ENCODE peak calls at places on chromosomes 1 and 21, in four cellular contexts. One of them, this sample, is unnamed.

GRCh38 chr1:161242313-161242712 is 4.3 kb upstream of the NR1I3 start:
- DNase-seq in HepG2: no peak
- DNase-seq in K562: no peak
- DNase-seq in GM12878: no peak
- DNase-seq in this sample: no peak

GRCh38 chr1:225449774-225450173 is 21.9 kb upstream of the LBR start:
- DNase-seq in HepG2: no peak
- DNase-seq in K562: no peak
- DNase-seq in GM12878: no peak
- DNase-seq in this sample: no peak

GRCh38 chr21:42781981-42782722 is 97.2 kb downstream of the WDR4 start:
- DNase-seq in HepG2: no peak
- DNase-seq in K562: no peak
- DNase-seq in GM12878: no peak
- DNase-seq in this sample: no peak

GRCh38 chr21:26756491-26757159 is 88.6 kb downstream of the ADAMTS1 start:
- DNase-seq in HepG2: no peak
- DNase-seq in K562: no peak
- DNase-seq in GM12878: no peak
- DNase-seq in this sample: no peak

GRCh38 chr1:1775364-1776226 is 2.7 kb downstream of the NADK start:
- DNase-seq in HepG2: no peak
- DNase-seq in K562: no peak
- DNase-seq in GM12878: no peak
- DNase-seq in this sample: no peak

GRCh38 chr1:23531695-23532094 is 662 bp upstream of the E2F2 start:
- DNase-seq in HepG2: no peak
- DNase-seq in K562: no peak
- DNase-seq in GM12878: no peak
- DNase-seq in this sample: no peak

GRCh38 chr1:65141394-65141793 is 6.6 kb upstream of the AK4 start:
- DNase-seq in HepG2: no peak
- DNase-seq in K562: no peak
- DNase-seq in GM12878: no peak
- DNase-seq in this sample: no peak

GRCh38 chr1:58768971-58769808 is 14.7 kb downstream of the JUN start:
- DNase-seq in HepG2: peak
- DNase-seq in K562: peak
- DNase-seq in GM12878: no peak
- DNase-seq in this sample: peak

GRCh38 chr1:183227382-183227781 is 41.3 kb downstream of the LAMC2 start:
- DNase-seq in HepG2: no peak
- DNase-seq in K562: no peak
- DNase-seq in GM12878: no peak
- DNase-seq in this sample: no peak

GRCh38 chr1:66353207-66353606 is 180.7 kb upstream of the SGIP1 start:
- DNase-seq in HepG2: no peak
- DNase-seq in K562: no peak
- DNase-seq in GM12878: no peak
- DNase-seq in this sample: no peak

GRCh38 chr1:184509105-184509504 is 122.3 kb downstream of the C1orf21 start:
- DNase-seq in HepG2: no peak
- DNase-seq in K562: no peak
- DNase-seq in GM12878: no peak
- DNase-seq in this sample: no peak

GRCh38 chr1:172185206-172185605 is 235.3 kb upstream of the C1orf105 start:
- DNase-seq in HepG2: no peak
- DNase-seq in K562: no peak
- DNase-seq in GM12878: peak
- DNase-seq in this sample: no peak

GRCh38 chr1:18234790-18235242 is 127.2 kb downstream of the IGSF21 start:
- DNase-seq in HepG2: peak
- DNase-seq in K562: peak
- DNase-seq in GM12878: no peak
- DNase-seq in this sample: peak

GRCh38 chr1:170063109-170063826 is 11.2 kb downstream of the KIFAP3 start:
- DNase-seq in HepG2: peak
- DNase-seq in K562: peak
- DNase-seq in GM12878: no peak
- DNase-seq in this sample: no peak

GRCh38 chr1:77415585-77415984 is 133.8 kb downstream of the AK5 start:
- DNase-seq in HepG2: no peak
- DNase-seq in K562: no peak
- DNase-seq in GM12878: no peak
- DNase-seq in this sample: no peak

GRCh38 chr1:18883636-18884418 is 18.5 kb downstream of the ALDH4A1 start:
- DNase-seq in HepG2: peak
- DNase-seq in K562: peak
- DNase-seq in GM12878: no peak
- DNase-seq in this sample: peak

GRCh38 chr1:1255627-1256026 is 9.1 kb upstream of the C1QTNF12 start:
- DNase-seq in HepG2: no peak
- DNase-seq in K562: no peak
- DNase-seq in GM12878: no peak
- DNase-seq in this sample: no peak

GRCh38 chr1:150564051-150564991 is 15.1 kb downstream of the MCL1 start:
- DNase-seq in HepG2: peak
- DNase-seq in K562: no peak
- DNase-seq in GM12878: no peak
- DNase-seq in this sample: no peak

GRCh38 chr1:6013491-6013890 is 21.3 kb upstream of the NPHP4 start:
- DNase-seq in HepG2: no peak
- DNase-seq in K562: no peak
- DNase-seq in GM12878: no peak
- DNase-seq in this sample: no peak

GRCh38 chr1:53949023-53949611 is 3.0 kb downstream of the LRRC42 start:
- DNase-seq in HepG2: peak
- DNase-seq in K562: peak
- DNase-seq in GM12878: no peak
- DNase-seq in this sample: peak

GRCh38 chr1:246176126-246177024 is 330.7 kb downstream of the SMYD3 start:
- DNase-seq in HepG2: peak
- DNase-seq in K562: no peak
- DNase-seq in GM12878: no peak
- DNase-seq in this sample: no peak

GRCh38 chr1:220458936-220459335 is 69.0 kb upstream of the MARK1 start:
- DNase-seq in HepG2: no peak
- DNase-seq in K562: no peak
- DNase-seq in GM12878: no peak
- DNase-seq in this sample: no peak

GRCh38 chr1:226064168-226064815 is 1.8 kb downstream of the H3-3A start:
- DNase-seq in HepG2: peak
- DNase-seq in K562: no peak
- DNase-seq in GM12878: no peak
- DNase-seq in this sample: no peak

GRCh38 chr1:96144636-96145035 is 576.9 kb upstream of the PTBP2 start:
- DNase-seq in HepG2: no peak
- DNase-seq in K562: no peak
- DNase-seq in GM12878: no peak
- DNase-seq in this sample: no peak

DNA sequence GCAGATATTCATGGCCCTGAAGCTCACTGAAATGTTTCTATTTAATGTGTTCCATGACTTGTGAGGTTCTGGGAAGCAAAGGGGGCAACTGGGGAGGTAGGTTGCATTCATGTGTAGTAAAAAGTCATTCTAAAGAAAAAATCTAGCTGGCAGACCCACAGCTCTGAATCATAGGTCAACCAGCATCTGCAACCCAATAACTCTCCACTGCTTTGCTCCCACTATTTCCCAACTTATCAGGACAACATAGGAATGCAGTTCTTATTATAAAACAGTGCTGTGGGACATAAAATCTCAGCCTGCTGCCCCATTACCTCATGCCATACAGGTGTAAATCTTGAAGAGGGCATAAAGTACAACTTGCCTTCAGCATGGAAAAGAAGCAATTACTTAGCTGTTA is 576.1 kb upstream of the PTBP2 start:
- DNase-seq in HepG2: no peak
- DNase-seq in K562: no peak
- DNase-seq in GM12878: no peak
- DNase-seq in this sample: no peak
- TF ChIP-seq FOXK2 in HepG2: no peak
- TF ChIP-seq FOXK2 in K562: no peak
- TF ChIP-seq FOXK2 in GM12878: no peak
- TF ChIP-seq FOXK2 in this sample: no peak

DNA sequence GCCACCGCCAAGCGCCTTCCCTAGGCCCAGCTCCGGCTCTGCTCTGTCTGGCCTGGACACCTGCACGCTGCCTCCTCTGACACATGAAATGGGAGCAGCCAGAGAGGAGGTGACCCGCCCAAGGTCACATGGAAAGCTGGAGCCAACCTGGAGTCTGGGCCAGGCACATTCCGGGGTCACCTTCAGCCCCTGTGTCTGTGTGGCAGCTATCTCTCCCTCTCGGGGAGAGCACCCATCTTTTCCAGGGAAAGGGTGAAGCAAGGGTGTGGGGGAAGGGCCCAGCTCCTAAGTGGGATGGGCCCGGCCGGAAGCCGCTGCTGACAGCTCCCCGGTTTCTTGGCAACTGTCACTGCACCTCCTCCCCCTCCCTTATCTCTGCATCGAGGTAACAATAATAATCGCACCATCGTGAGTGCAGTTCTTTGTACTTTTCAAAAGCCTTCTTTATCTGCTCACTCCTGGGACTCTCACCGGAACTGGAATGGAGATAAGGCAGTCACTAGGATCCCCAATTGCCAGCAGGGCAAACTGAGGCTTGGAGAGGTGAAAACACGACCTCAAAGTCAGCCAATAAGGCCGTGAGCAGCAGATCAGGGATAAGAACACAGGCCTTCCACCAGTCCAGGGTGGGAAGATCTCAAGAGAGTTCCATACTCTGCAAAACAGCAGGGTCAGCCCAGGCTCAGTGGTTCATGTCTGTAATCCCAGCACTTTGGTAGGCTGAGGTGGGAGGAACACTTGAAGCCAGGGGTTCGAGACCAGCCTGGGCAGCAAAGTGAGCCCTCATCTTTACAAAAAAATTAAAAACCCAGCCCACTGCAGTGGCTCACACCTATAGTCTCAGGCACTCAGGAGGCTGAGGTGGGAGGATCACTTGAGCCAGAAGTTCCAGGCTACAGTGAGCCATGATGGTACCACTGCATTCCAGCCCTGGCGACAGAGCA is 36.9 kb downstream of the RAP1GAP start:
- DNase-seq in HepG2: peak
- DNase-seq in K562: peak
- DNase-seq in GM12878: no peak
- DNase-seq in this sample: no peak
- TF ChIP-seq FOXK2 in HepG2: no peak
- TF ChIP-seq FOXK2 in K562: peak
- TF ChIP-seq FOXK2 in GM12878: no peak
- TF ChIP-seq FOXK2 in this sample: no peak

GRCh38 chr21:45386336-45386727 is 18.6 kb upstream of the COL18A1 start:
- DNase-seq in HepG2: no peak
- DNase-seq in K562: no peak
- DNase-seq in GM12878: no peak
- DNase-seq in this sample: no peak

GRCh38 chr21:45388011-45388521 is 16.9 kb upstream of the COL18A1 start:
- DNase-seq in HepG2: no peak
- DNase-seq in K562: no peak
- DNase-seq in GM12878: no peak
- DNase-seq in this sample: no peak

GRCh38 chr21:45387506-45387905 is 17.5 kb upstream of the COL18A1 start:
- DNase-seq in HepG2: no peak
- DNase-seq in K562: no peak
- DNase-seq in GM12878: no peak
- DNase-seq in this sample: no peak

GRCh38 chr21:45385549-45386050 is 19.4 kb upstream of the COL18A1 start:
- DNase-seq in HepG2: no peak
- DNase-seq in K562: no peak
- DNase-seq in GM12878: no peak
- DNase-seq in this sample: no peak

DNA sequence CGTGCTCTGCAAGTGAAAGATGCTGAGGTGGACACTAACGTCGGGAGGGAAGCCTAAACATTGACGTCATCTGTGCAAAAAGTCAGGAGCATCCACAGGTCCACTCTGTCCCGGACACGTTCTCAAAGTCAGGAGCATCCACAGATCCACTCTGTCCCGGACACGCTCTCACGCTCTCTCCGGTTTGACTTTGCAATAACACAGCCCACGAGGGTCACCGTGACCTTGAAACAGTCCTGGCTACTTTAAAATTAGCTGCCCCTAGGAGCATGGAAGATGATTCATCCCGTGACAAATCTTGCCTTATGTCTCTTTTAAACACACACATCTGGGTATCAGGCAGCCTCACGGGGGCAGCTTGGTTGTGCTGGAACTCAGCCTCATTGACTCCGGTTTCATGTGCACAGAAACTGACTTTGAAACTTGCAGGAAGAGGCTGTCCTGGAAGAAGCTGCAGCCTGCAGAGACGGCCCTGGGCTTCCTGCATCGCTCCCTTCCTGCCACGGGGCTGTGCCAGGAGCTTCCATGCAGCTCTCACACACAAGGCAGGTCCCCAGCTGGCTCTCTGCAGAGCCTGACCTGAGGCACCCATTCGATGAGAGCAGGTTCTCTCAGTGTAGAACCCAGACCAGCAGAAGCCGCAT is 18.1 kb upstream of the COL18A1 start:
- DNase-seq in HepG2: no peak
- DNase-seq in K562: peak
- DNase-seq in GM12878: no peak
- DNase-seq in this sample: no peak
- TF ChIP-seq FOXK2 in HepG2: no peak
- TF ChIP-seq FOXK2 in K562: no peak
- TF ChIP-seq FOXK2 in GM12878: no peak
- TF ChIP-seq FOXK2 in this sample: no peak

DNA sequence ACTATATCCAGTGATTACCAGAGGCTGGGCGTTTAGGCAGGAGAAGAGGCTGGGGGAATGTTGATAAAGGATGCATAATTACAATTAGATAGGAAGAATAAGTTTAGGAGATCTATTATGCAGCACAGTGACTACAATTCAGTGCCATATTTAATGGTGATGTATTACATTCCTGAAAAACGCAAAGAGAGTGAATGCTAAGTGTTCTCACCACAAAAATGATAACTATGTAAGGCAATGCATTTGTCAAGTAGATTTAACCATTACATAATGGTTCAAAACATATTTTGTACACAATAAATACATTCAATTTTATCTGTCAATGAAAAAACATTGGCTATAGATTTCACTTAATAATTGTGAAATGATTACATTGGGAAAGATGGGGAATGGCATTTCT is 548.9 kb downstream of the NUF2 start:
- DNase-seq in HepG2: no peak
- DNase-seq in K562: no peak
- DNase-seq in GM12878: no peak
- DNase-seq in this sample: no peak
- TF ChIP-seq FOXK2 in HepG2: no peak
- TF ChIP-seq FOXK2 in K562: no peak
- TF ChIP-seq FOXK2 in GM12878: no peak
- TF ChIP-seq FOXK2 in this sample: no peak